ENCODE peak calls at places on chromosomes 6 and 20, in seven cellular contexts. I is stomach, H is keratinocyte, X is hepatocyte, B is heart left ventricle, F is GM23248, D is thoracic aorta. M is an unnamed sample.

GRCh38 chr20:62980970-62981369 is 25.8 kb downstream of the BHLHE23 start:
- DNase-seq in D (no peak), F (peak; percentile 64), B (no peak), X (no peak), I (no peak), H (no peak), M (no peak)

GRCh38 chr6:28940294-28940858 is 16.6 kb upstream of the TRIM27 start:
- DNase-seq in X (peak; percentile 63), I (no peak), D (peak; percentile 16), H (no peak), F (no peak), B (no peak), M (peak; percentile 70)

GRCh38 chr6:33761922-33762629 is 15.4 kb upstream of the IP6K3 start:
- DNase-seq in D (no peak), B (peak; percentile 88), I (peak; percentile 73), F (peak; percentile 56), H (no peak), X (peak; percentile 78), M (peak; percentile 90)

GRCh38 chr20:35307666-35308653 is 15.7 kb upstream of the FAM83C start:
- DNase-seq in I (peak; percentile 74), B (peak; percentile 82), X (no peak), F (peak; percentile 92), D (peak; percentile 35), H (peak; percentile 95), M (no peak)

GRCh38 chr6:110781522-110782200 is 33.6 kb downstream of the CDK19 start:
- DNase-seq in X (no peak), D (no peak), F (no peak), B (no peak), H (no peak), I (no peak), M (no peak)

GRCh38 chr20:64111841-64112641 is 4.7 kb upstream of the NPBWR2 start:
- DNase-seq in B (no peak), D (no peak), X (no peak), H (no peak), F (no peak), I (peak; percentile 10), M (peak; percentile 45)

GRCh38 chr6:74256387-74257180 is 560.6 kb downstream of the CD109 start:
- DNase-seq in X (no peak), F (peak; percentile 37), D (no peak), I (no peak), B (no peak), H (no peak), M (no peak)

GRCh38 chr6:35048631-35049083 is 92.5 kb downstream of the TCP11 start:
- DNase-seq in F (peak; percentile 79), X (peak; percentile 50), D (no peak), H (no peak), I (no peak), B (no peak), M (no peak)

GRCh38 chr20:50224553-50225255 is 34.1 kb downstream of the CEBPB start:
- DNase-seq in D (peak; percentile 49), F (peak; percentile 95), H (no peak), I (peak; percentile 42), B (peak; percentile 83), X (peak; percentile 37), M (no peak)

GRCh38 chr6:163094881-163095280 is 319.6 kb upstream of the QKI start:
- DNase-seq in X (no peak), F (no peak), D (no peak), H (no peak), B (no peak), I (no peak), M (no peak)

GRCh38 chr6:27888576-27888975 is 23.6 kb downstream of the OR2B2 start:
- DNase-seq in D (no peak), I (no peak), H (no peak), F (no peak), X (no peak), B (no peak), M (no peak)

GRCh38 chr6:36544228-36544627 is 3.1 kb downstream of the STK38 start:
- DNase-seq in X (no peak), I (no peak), F (peak; percentile 78), H (no peak), B (no peak), D (no peak), M (no peak)

GRCh38 chr6:6005467-6006427 is 978 bp downstream of the NRN1 start:
- DNase-seq in F (peak; percentile 59), H (no peak), I (no peak), D (no peak), X (no peak), B (no peak), M (no peak)

GRCh38 chr20:64242003-64242796 is 13.3 kb upstream of the PCMTD2 start:
- DNase-seq in F (no peak), D (no peak), B (peak; percentile 27), I (peak; percentile 13), H (no peak), X (no peak), M (peak; percentile 27)

GRCh38 chr6:38239719-38240451 is 399.8 kb downstream of the BTBD9 start:
- DNase-seq in X (no peak), B (no peak), F (peak; percentile 68), D (no peak), I (no peak), H (no peak), M (no peak)

GRCh38 chr6:19757036-19757435 is 80.1 kb upstream of the ID4 start:
- DNase-seq in F (peak; percentile 69), H (no peak), D (no peak), X (no peak), I (no peak), B (no peak), M (no peak)

GRCh38 chr6:44636576-44637248 is 249.2 kb downstream of the CDC5L start:
- DNase-seq in X (no peak), H (no peak), I (no peak), F (no peak), B (no peak), D (no peak), M (no peak)

GRCh38 chr6:35224720-35225119 is 11.0 kb downstream of the SCUBE3 start:
- DNase-seq in I (no peak), X (no peak), D (no peak), B (no peak), H (no peak), F (no peak), M (no peak)

GRCh38 chr6:46528956-46529750 is 37.9 kb upstream of the RCAN2 start:
- DNase-seq in B (no peak), I (no peak), F (peak; percentile 3), D (no peak), X (no peak), H (no peak), M (no peak)

GRCh38 chr6:136764522-136764993 is 27.7 kb downstream of the MAP3K5 start:
- DNase-seq in X (no peak), H (no peak), B (no peak), F (no peak), D (no peak), I (no peak), M (no peak)

GRCh38 chr6:144289006-144289405 is 3.9 kb downstream of the UTRN start:
- DNase-seq in F (peak; percentile 56), X (no peak), D (no peak), B (no peak), H (no peak), I (no peak), M (no peak)

GRCh38 chr6:34511214-34511922 is 44.8 kb downstream of the SPDEF start:
- DNase-seq in X (no peak), F (no peak), B (no peak), D (no peak), I (no peak), H (no peak), M (no peak)

GRCh38 chr6:84553527-84553926 is 210.9 kb downstream of the TBX18 start:
- DNase-seq in X (no peak), F (no peak), B (no peak), D (no peak), H (no peak), I (no peak), M (no peak)

GRCh38 chr20:15560936-15561531 is 1012.2 kb downstream of the KIF16B start:
- DNase-seq in X (no peak), D (no peak), I (no peak), F (no peak), B (no peak), H (no peak), M (no peak)

GRCh38 chr20:15561707-15562106 is 1011.5 kb downstream of the KIF16B start:
- DNase-seq in I (no peak), B (no peak), D (no peak), H (no peak), F (no peak), X (peak; percentile 10), M (no peak)

GRCh38 chr20:15564981-15565380 is 1008.3 kb downstream of the KIF16B start:
- DNase-seq in I (no peak), H (no peak), B (no peak), X (no peak), D (no peak), F (no peak), M (no peak)
- H3K9me3 ChIP-seq in I (no peaks in the 10 kb centered on the region), H (no peaks in the 10 kb centered on the region), B (no peaks in the 10 kb centered on the region), X (no peaks in the 10 kb centered on the region), D (no peaks in the 10 kb centered on the region), F (no peaks in the 10 kb centered on the region), M (no peaks in the 10 kb centered on the region)

GRCh38 chr20:48761023-48761785 is 66.6 kb downstream of the PREX1 start:
- DNase-seq in F (no peak), H (no peak), D (no peak), I (peak; percentile 55), B (peak; percentile 71), X (no peak), M (no peak)
- H3K4me3 ChIP-seq in F (no peak overlapping the region), H (no peak overlapping the region), D (no peak overlapping the region), I (no peak overlapping the region), B (no peak overlapping the region), X (no peak overlapping the region), M (no peak overlapping the region)

DNA sequence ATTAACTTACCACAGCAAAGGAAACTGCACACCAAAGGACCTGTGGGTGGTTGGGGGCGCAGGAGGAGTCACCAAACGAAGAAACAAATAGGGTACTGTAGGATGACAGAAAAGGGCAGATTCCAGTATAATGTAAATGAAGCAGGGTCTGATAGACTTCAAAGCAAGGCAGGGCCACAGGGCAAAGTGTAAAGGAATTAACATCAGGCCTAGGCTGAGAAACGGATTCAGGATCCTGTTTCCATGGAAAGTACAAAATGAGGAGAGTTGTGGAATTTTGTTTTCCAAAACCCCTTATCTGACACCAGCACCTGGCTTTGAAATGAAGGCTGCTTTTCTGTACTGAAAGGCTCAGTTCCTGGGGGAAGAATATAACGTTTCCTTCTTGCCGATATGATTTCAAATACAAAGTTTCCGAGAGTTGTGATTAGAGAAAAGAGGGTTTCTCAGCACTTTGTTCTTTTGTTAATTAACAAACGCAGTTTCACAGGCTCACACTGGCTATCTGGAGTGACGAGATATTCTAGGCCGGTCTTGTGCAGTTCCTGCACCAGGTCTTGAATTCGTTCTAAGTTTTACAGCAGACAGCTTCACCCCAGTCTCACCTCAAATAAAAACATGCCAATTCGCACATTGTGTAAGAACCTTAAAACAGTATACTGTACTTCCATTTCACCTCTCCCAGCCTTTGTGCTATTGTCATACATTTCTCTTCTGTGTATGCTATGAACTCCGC is 5.8 kb downstream of the DEFB123 start:
- DNase-seq in I (no peak), D (no peak), H (no peak), X (no peak), B (no peak), F (no peak), M (no peak)
- H3K9me3 ChIP-seq in I (no peaks in the 10 kb centered on the region), D (no peaks in the 10 kb centered on the region), H (no peaks in the 10 kb centered on the region), X (no peaks in the 10 kb centered on the region), B (peaks cover 5% of the 10 kb centered on the region), F (no peaks in the 10 kb centered on the region), M (peaks cover 7% of the 10 kb centered on the region)

DNA sequence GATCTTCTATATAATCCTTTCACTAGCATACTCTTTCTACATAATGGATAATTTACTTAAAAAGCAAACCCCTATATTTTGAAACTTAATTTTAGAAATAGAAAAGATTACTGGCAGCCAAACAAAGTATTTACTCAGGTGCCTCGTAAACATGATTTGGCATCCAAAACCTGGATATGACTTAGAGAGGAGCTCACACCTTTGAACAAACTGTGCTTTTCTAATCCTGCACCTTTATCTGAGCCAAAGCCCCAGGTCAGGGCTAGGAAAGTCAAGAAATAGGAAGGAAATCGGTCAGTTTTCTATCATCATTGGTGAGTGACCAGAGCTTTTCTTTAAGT is 170.9 kb downstream of the PHF3 start:
- DNase-seq in F (no peak), H (no peak), B (no peak), X (no peak), I (no peak), D (no peak), M (no peak)
- H3K4me3 ChIP-seq in F (peak overlapping the region; percentile 40), H (peak overlapping the region; percentile 39), B (no peak overlapping the region), X (no peak overlapping the region), I (no peak overlapping the region), D (no peak overlapping the region), M (no peak overlapping the region)

M was measured in Caco-2.